ENCODE peak calls at places on chromosomes 13 and 19, in five cellular contexts. F, U, Q, I and K are unnamed samples. For H3K9me3, the result is how much of the 10 kb centered on the place peaks cover.

GRCh38 chr13:48449656-48450055 is 36.7 kb upstream of the LPAR6 start:
- DNase-seq in F (no peak), U (no peak), Q (no peak), I (no peak), K (no peak)

GRCh38 chr19:12666305-12667048 is at the start of the genes MAN2B1 and WDR83:
- DNase-seq in F (peak), U (peak), Q (peak), I (peak), K (peak)

GRCh38 chr19:30135797-30136196 is 193.8 kb downstream of the URI1 start:
- DNase-seq in F (no peak), U (no peak), Q (no peak), I (no peak), K (no peak)

GRCh38 chr13:26942184-26942583 is 181.6 kb upstream of the GPR12 start:
- DNase-seq in F (no peak), U (no peak), Q (no peak), I (no peak), K (no peak)

GRCh38 chr13:20398459-20398858 is 127.2 kb downstream of the CRYL1 start:
- DNase-seq in F (no peak), U (no peak), Q (no peak), I (no peak), K (no peak)

GRCh38 chr13:46605824-46606554 is 53.0 kb downstream of the LRCH1 start:
- DNase-seq in F (no peak), U (no peak), Q (no peak), I (no peak), K (no peak)

GRCh38 chr19:12647490-12648071 is 19.0 kb downstream of the MAN2B1 start:
- DNase-seq in F (peak), U (no peak), Q (peak), I (no peak), K (no peak)

GRCh38 chr19:6209233-6209632 is 70.5 kb downstream of the MLLT1 start:
- DNase-seq in F (no peak), U (no peak), Q (no peak), I (no peak), K (no peak)

GRCh38 chr19:10461047-10461949 is 41.0 kb downstream of the PDE4A start:
- DNase-seq in F (peak), U (peak), Q (peak), I (peak), K (peak)

GRCh38 chr19:56138069-56138468 is 3.0 kb upstream of the ZNF444 start:
- DNase-seq in F (peak), U (no peak), Q (no peak), I (no peak), K (no peak)

GRCh38 chr13:51644649-51645048 is 60.4 kb downstream of the WDFY2 start:
- DNase-seq in F (peak), U (no peak), Q (no peak), I (no peak), K (no peak)

GRCh38 chr13:113860579-113861432 is 3.1 kb downstream of the GAS6 start:
- DNase-seq in F (peak), U (peak), Q (no peak), I (no peak), K (no peak)

GRCh38 chr19:43848821-43849220 is 21.7 kb downstream of the ZNF283 start:
- DNase-seq in F (no peak), U (no peak), Q (no peak), I (no peak), K (no peak)
- H3K9me3 ChIP-seq in F (under half), U (half or more), Q (under half), I (half or more), K (under half)

DNA sequence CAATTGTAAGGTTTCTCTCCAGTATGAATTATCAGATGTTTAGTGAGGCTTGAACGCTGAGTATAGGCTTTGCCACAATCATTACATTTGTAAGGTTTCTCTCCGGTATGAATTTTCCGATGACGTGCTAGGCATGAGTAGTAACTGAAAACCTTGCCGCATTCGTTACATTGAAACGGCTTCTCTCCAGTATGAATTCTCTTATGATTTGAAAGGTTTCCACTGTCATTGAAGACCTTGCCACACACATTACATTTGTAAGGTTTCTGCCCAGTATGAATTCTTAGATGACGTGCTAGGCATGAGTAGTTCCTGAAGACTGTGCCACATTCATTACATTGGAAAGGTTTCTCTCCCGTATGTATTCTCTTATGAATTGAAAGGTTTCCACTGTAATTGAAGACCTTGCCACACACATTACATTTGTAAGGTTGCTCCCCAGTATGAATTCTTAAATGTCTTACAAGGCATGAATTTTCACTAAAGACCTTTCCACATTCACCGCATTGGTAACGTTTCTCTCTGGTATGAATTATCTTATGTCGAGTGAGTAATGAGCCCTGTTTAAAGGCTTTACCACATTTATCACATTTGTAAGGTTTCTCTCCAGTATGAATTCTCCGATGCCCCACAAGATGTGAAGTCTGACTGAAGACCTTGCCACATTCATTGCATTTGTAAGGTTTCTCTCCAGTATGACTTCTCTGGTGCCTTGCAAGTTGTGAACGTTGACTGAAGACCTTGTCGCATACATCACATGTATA is 15.6 kb downstream of the ZNF836 start:
- DNase-seq in F (no peak), U (no peak), Q (no peak), I (no peak), K (no peak)
- H3K9me3 ChIP-seq in F (under half), U (half or more), Q (under half), I (under half), K (half or more)

DNA sequence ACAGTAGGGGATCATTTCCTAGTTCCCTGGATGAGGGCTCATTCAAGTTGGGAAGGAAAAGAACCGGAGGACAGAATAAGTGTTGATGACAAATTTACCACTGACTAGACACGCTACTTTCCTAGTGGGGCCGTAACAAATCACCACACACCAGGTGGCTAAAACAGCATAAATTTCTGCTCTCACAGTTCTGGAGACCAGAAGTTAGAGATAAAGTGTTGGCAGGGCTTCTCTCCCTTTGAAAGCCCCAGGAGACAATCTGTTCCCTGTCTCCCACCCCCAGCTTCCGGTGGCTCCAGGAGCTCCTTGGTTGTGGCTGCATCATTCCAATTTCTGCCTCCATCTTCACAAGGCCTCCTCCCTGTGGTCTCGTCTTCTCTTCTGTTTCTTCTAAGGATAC is 65.4 kb upstream of the ARGLU1 start:
- DNase-seq in F (no peak), U (no peak), Q (no peak), I (no peak), K (no peak)
- H3K9me3 ChIP-seq in F (under half), U (under half), Q (under half), I (under half), K (under half)

DNA sequence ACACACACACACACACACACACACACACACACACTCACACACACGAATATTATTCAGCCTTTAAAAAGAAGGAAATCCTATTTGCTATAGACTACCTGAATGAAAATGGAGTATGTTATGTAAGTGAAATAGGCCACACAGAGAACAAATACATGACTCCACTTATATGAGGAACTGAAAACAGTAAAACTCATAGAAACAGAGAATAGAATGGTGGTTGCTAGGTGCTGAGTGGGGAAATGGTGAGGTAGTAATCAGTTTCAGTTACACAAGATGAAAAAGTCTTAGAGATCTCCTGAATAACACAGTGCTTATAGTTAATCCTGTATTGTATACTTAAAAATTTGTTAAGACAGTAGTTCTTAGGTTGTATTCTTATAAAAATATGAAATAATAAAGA is 8.2 kb downstream of the ZNF677 start:
- DNase-seq in F (no peak), U (no peak), Q (no peak), I (no peak), K (no peak)
- H3K9me3 ChIP-seq in F (under half), U (half or more), Q (under half), I (under half), K (under half)

DNA sequence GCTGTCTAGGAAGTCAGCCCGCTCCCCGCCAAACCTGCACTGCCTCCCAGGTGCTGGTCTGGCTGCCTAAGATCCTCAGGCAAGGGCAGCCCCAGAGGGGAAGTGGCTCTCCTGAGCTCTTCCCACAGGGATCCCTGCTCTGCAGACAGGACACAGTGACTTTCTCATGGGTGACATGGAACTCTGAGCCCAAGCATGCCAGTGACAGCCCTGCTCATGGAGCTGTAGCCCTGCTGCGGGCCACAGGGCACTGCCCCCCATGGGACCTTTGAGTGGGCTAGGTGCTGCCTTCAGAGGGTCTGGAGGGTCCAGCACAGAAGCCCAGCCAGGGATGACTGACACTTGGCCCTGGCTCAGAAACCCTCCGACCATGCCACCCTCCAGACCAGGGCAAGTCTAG is 109.1 kb downstream of the TUBA3C start:
- DNase-seq in F (no peak), U (no peak), Q (no peak), I (no peak), K (no peak)
- H3K9me3 ChIP-seq in F (under half), U (under half), Q (under half), I (under half), K (under half)